ENCODE peak calls at places on chromosomes 13 and 19, in ten cellular contexts. C is activated effector memory CD4-positive, alpha-beta T cell treated with Interleukin-2 at 50 U/mL for 16 hours; S is GM12864; B is caudate nucleus; G is nucleus accumbens; X is WTC11; E is substantia nigra; H is gastrocnemius medialis; D is PC-3; N is upper lobe of right lung. L is an unnamed sample.

GRCh38 chr19:44643605-44644390 is at the start of gene PVR:
- DNase-seq in B (peak), N (peak), X (peak), E (peak), G (peak), C (no peak), S (no peak), H (peak), D (peak), L (peak)

GRCh38 chr19:17560205-17560595 is 4.8 kb downstream of the COLGALT1 start:
- DNase-seq in H (no peak), G (no peak), B (no peak), N (peak), X (no peak), D (no peak), S (no peak), C (no peak), E (no peak), L (no peak)

GRCh38 chr19:31167695-31168094 is 181.5 kb downstream of the TSHZ3 start:
- DNase-seq in G (no peak), D (no peak), E (no peak), S (no peak), H (no peak), X (no peak), C (no peak), B (no peak), N (no peak), L (no peak)

GRCh38 chr13:99297330-99297729 is 9.9 kb downstream of the GPR183 start:
- DNase-seq in H (no peak), S (no peak), N (no peak), C (no peak), E (no peak), X (no peak), G (no peak), D (no peak), B (no peak), L (no peak)

GRCh38 chr19:45717983-45718650 is 12.6 kb downstream of the FBXO46 start:
- DNase-seq in S (no peak), G (no peak), D (no peak), N (peak), C (no peak), E (no peak), B (no peak), X (no peak), H (no peak), L (no peak)

GRCh38 chr13:39197645-39198007 is 159.4 kb downstream of the NHLRC3 start:
- DNase-seq in D (no peak), G (no peak), S (no peak), B (no peak), N (no peak), H (no peak), X (no peak), C (no peak), E (no peak), L (no peak)

GRCh38 chr13:40798380-40798779 is 9.0 kb downstream of the SLC25A15 start:
- DNase-seq in X (no peak), H (no peak), S (no peak), N (no peak), B (no peak), C (no peak), D (peak), E (no peak), G (no peak), L (no peak)

GRCh38 chr13:105307776-105308175 is 1227.7 kb downstream of the EFNB2 start:
- DNase-seq in C (no peak), X (no peak), G (no peak), D (no peak), S (no peak), N (no peak), E (no peak), H (no peak), B (no peak), L (no peak)

GRCh38 chr13:35891486-35891885 is 239.7 kb downstream of the DCLK1 start:
- DNase-seq in X (no peak), H (no peak), B (no peak), E (no peak), N (no peak), G (no peak), D (no peak), S (no peak), C (no peak), L (no peak)

GRCh38 chr13:110798595-110798994 is 85.1 kb downstream of the ING1 start:
- DNase-seq in D (no peak), E (no peak), N (no peak), H (no peak), X (no peak), C (no peak), B (no peak), G (no peak), S (no peak), L (no peak)

GRCh38 chr13:40963927-40964326 is 55.2 kb downstream of the ELF1 start:
- DNase-seq in S (no peak), N (no peak), B (no peak), X (no peak), E (no peak), H (no peak), C (no peak), D (peak), G (no peak), L (peak)

GRCh38 chr19:49712397-49712859 is 21.5 kb downstream of the CPT1C start:
- DNase-seq in X (peak), D (peak), C (no peak), G (no peak), N (no peak), E (no peak), B (no peak), H (peak), S (no peak), L (no peak)

GRCh38 chr13:85586422-85586831 is 212.8 kb downstream of the SLITRK6 start:
- DNase-seq in X (no peak), N (no peak), G (no peak), B (no peak), S (no peak), E (no peak), D (peak), H (no peak), C (no peak), L (peak)

GRCh38 chr13:31012285-31013024 is 80.0 kb downstream of the TEX26 start:
- DNase-seq in X (no peak), E (no peak), D (peak), H (no peak), C (no peak), N (no peak), B (no peak), S (no peak), G (no peak), L (no peak)

GRCh38 chr13:65677906-65678305 is 1552.2 kb downstream of the PCDH9 start:
- DNase-seq in E (no peak), S (no peak), X (no peak), C (no peak), B (no peak), H (no peak), N (no peak), G (no peak), D (no peak), L (no peak)

GRCh38 chr13:29496241-29496712 is 99.2 kb downstream of the SLC7A1 start:
- DNase-seq in D (peak), B (no peak), C (no peak), S (peak), E (no peak), N (peak), G (no peak), H (no peak), X (no peak), L (peak)

GRCh38 chr19:56111601-56112312 is 9.3 kb downstream of the ZNF787 start:
- DNase-seq in S (peak), E (peak), B (peak), X (no peak), N (peak), G (no peak), C (no peak), H (no peak), D (no peak), L (no peak)

GRCh38 chr19:12956446-12957388 is at the start of gene GADD45GIP1:
- DNase-seq in N (peak), D (peak), X (peak), B (peak), E (peak), S (no peak), G (no peak), H (peak), C (peak), L (peak)

GRCh38 chr13:24270639-24271131 is 38.7 kb upstream of the C1QTNF9 start:
- DNase-seq in E (peak), B (peak), H (no peak), S (peak), X (no peak), N (peak), C (peak), G (no peak), D (no peak), L (peak)

GRCh38 chr13:64959276-64959675 is 2270.9 kb downstream of the PCDH9 start:
- DNase-seq in S (no peak), G (no peak), H (no peak), B (no peak), E (no peak), X (no peak), N (no peak), C (no peak), D (no peak), L (no peak)

GRCh38 chr13:79631260-79631659 is 150.3 kb downstream of the NDFIP2 start:
- DNase-seq in X (no peak), E (no peak), C (no peak), D (peak), S (no peak), B (no peak), G (no peak), H (peak), N (no peak), L (peak)

GRCh38 chr19:2578911-2579677 is 103.2 kb downstream of the GADD45B start:
- DNase-seq in H (peak), S (no peak), N (peak), E (peak), D (peak), G (peak), B (peak), C (peak), X (peak), L (peak)

GRCh38 chr13:37595162-37595561 is 3.4 kb downstream of the POSTN start:
- DNase-seq in C (no peak), E (no peak), H (no peak), S (no peak), X (no peak), G (no peak), N (no peak), D (no peak), B (no peak), L (peak)

GRCh38 chr19:4889034-4889825 is 13.5 kb downstream of the ARRDC5 start:
- DNase-seq in H (no peak), D (peak), X (no peak), C (no peak), B (no peak), E (no peak), S (no peak), G (no peak), N (no peak), L (peak)

GRCh38 chr19:11832253-11832912 is 16.1 kb upstream of the ZNF439 start:
- DNase-seq in C (no peak), G (no peak), X (no peak), B (no peak), E (no peak), D (no peak), S (no peak), N (no peak), H (no peak), L (no peak)

GRCh38 chr19:4393947-4394590 is 6.3 kb downstream of the SH3GL1 start:
- DNase-seq in X (no peak), D (no peak), N (no peak), B (no peak), S (no peak), H (no peak), G (no peak), E (no peak), C (no peak), L (no peak)

GRCh38 chr19:11209892-11210655 is 12.7 kb upstream of the KANK2 start:
- DNase-seq in S (no peak), E (no peak), H (no peak), X (no peak), G (no peak), B (no peak), N (no peak), C (no peak), D (no peak), L (no peak)

GRCh38 chr13:26184791-26185250 is 37.3 kb downstream of the RNF6 start:
- DNase-seq in G (peak), B (peak), C (peak), X (peak), D (peak), N (no peak), H (no peak), S (peak), E (peak), L (peak)

GRCh38 chr13:89113744-89114143 is 1442.6 kb downstream of the SLITRK5 start:
- DNase-seq in N (no peak), G (no peak), B (no peak), H (no peak), D (no peak), X (no peak), C (no peak), E (no peak), S (no peak), L (no peak)

GRCh38 chr13:58712191-58712590 is 1080.6 kb downstream of the PCDH17 start:
- DNase-seq in E (no peak), G (no peak), B (no peak), S (no peak), D (no peak), X (peak), N (no peak), C (no peak), H (no peak), L (no peak)

L was measured in mammary epithelial cell.